ENCODE peak calls at places on chromosomes 3 and 15, in seven cellular contexts. C is IMR-90, W is mesenchymal stem cell, I is H9, V is neuronal stem cell, F is H1, R is trophoblast cell. Q is an unnamed sample.

GRCh38 chr3:193903976-193904375 is 232.0 kb upstream of the HES1 start:
- DNase-seq in W (no peak), C (no peak), V (no peak), R (no peak), I (no peak), F (no peak), Q (no peak)

GRCh38 chr3:72328755-72329154 is 519.5 kb downstream of the SHQ1 start:
- DNase-seq in I (no peak), W (no peak), V (no peak), C (no peak), R (no peak), F (no peak), Q (no peak)

GRCh38 chr15:81779181-81779580 is 266.6 kb downstream of the MEX3B start:
- DNase-seq in V (no peak), I (no peak), W (no peak), R (peak), C (no peak), F (no peak), Q (no peak)

GRCh38 chr15:70995383-70995965 is 102.8 kb downstream of the LRRC49 start:
- DNase-seq in F (no peak), V (no peak), W (no peak), R (no peak), I (no peak), C (no peak), Q (no peak)

GRCh38 chr3:16286161-16286560 is 21.1 kb downstream of the OXNAD1 start:
- DNase-seq in W (no peak), C (no peak), I (no peak), R (no peak), F (no peak), V (no peak), Q (no peak)

GRCh38 chr15:78012643-78013077 is 64.9 kb downstream of the TBC1D2B start:
- DNase-seq in V (no peak), I (no peak), R (no peak), W (no peak), C (no peak), F (no peak), Q (no peak)

GRCh38 chr3:143139786-143140185 is 20.2 kb downstream of the CHST2 start:
- DNase-seq in W (no peak), C (peak), V (no peak), R (no peak), I (no peak), F (no peak), Q (peak)

GRCh38 chr3:76700323-76700722 is 339.6 kb upstream of the ROBO2 start:
- DNase-seq in F (no peak), R (no peak), C (peak), V (no peak), I (no peak), W (no peak), Q (no peak)

GRCh38 chr3:39965461-39965860 is 156.1 kb downstream of the MYRIP start:
- DNase-seq in V (no peak), I (no peak), F (no peak), W (no peak), R (no peak), C (no peak), Q (peak)

GRCh38 chr3:195905970-195906864 is 2.1 kb downstream of the TNK2 start:
- DNase-seq in F (no peak), V (no peak), R (no peak), C (peak), W (peak), I (no peak), Q (no peak)

GRCh38 chr3:32847520-32847919 is 29.7 kb downstream of the TRIM71 start:
- DNase-seq in W (no peak), R (no peak), I (no peak), V (no peak), C (no peak), F (no peak), Q (no peak)

GRCh38 chr3:136042608-136043221 is 77.2 kb downstream of the PPP2R3A start:
- DNase-seq in F (no peak), C (peak), I (no peak), R (no peak), W (peak), V (peak), Q (peak)

GRCh38 chr15:81182031-81182745 is 14.5 kb upstream of the IL16 start:
- DNase-seq in R (no peak), W (no peak), F (no peak), I (no peak), V (no peak), C (peak), Q (no peak)

GRCh38 chr3:172071780-172072179 is 32.4 kb downstream of the FNDC3B start:
- DNase-seq in C (no peak), V (no peak), I (no peak), F (no peak), W (no peak), R (peak), Q (peak)

GRCh38 chr3:24683511-24684384 is 189.1 kb upstream of the THRB start:
- DNase-seq in I (no peak), V (peak), F (no peak), W (peak), C (peak), R (peak), Q (peak)

GRCh38 chr15:80095511-80095910 is 36.0 kb downstream of the ZFAND6 start:
- DNase-seq in W (no peak), R (no peak), V (no peak), C (no peak), I (no peak), F (no peak), Q (no peak)

GRCh38 chr15:66761723-66762595 is 59.9 kb downstream of the SMAD6 start:
- DNase-seq in V (no peak), C (no peak), F (no peak), R (peak), W (peak), I (no peak), Q (no peak)

GRCh38 chr3:141979050-141979671 is 102.7 kb downstream of the ATP1B3 start:
- DNase-seq in C (peak), F (no peak), R (peak), W (peak), V (no peak), I (no peak), Q (no peak)

GRCh38 chr3:183489455-183490210 is 61.2 kb upstream of the MCF2L2 start:
- DNase-seq in V (no peak), R (no peak), F (no peak), C (peak), I (no peak), W (peak), Q (no peak)

GRCh38 chr3:140922634-140923033 is 19.0 kb upstream of the SLC25A36 start:
- DNase-seq in W (peak), F (no peak), V (no peak), C (peak), I (no peak), R (no peak), Q (peak)

DNA sequence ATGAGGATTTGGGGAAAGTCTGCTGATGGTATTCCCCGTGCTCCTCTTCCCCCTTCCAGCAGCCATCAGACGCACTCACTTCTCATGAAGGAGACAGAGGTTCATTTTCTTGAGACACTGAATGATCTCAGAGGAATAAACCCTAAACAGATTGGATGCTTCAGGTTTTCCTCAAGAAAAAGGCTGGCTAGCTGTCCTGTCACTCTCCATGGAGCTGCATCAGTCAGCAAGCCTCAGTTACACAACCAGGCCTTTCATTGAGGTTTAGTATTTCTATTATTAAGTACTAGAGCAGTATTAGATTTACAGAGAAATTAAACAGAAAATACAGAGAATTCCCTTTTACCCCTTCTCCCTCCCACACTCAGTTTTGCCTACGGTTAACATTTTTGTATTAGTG is 166.4 kb downstream of the C3orf70 start:
- DNase-seq in W (no peak), C (no peak), V (no peak), R (no peak), I (no peak), F (no peak), Q (no peak)
- H4K8ac ChIP-seq in W (no peak), C (no peak), V (no peak), R (no peak), I (no peak), F (no peak), Q (no peak)

GRCh38 chr3:196997311-196997710 is 28.7 kb upstream of the PIGZ start:
- DNase-seq in F (no peak), R (no peak), W (no peak), C (no peak), I (peak), V (no peak), Q (no peak)

GRCh38 chr3:196996454-196997265 is 28.0 kb upstream of the PIGZ start:
- DNase-seq in W (no peak), V (no peak), R (no peak), C (no peak), F (no peak), I (peak), Q (no peak)

GRCh38 chr3:196994056-196994455 is 25.4 kb upstream of the PIGZ start:
- DNase-seq in R (no peak), F (no peak), V (no peak), W (no peak), I (no peak), C (no peak), Q (no peak)

GRCh38 chr3:196995027-196995426 is 26.4 kb upstream of the PIGZ start:
- DNase-seq in C (no peak), W (no peak), F (no peak), R (no peak), I (no peak), V (no peak), Q (no peak)

GRCh38 chr3:196995646-196996355 is 27.2 kb upstream of the PIGZ start:
- DNase-seq in W (no peak), R (no peak), F (no peak), I (no peak), V (no peak), C (peak), Q (no peak)
- H4K8ac ChIP-seq in W (no peak), R (no peak), F (no peak), I (no peak), V (no peak), C (no peak), Q (no peak)

GRCh38 chr3:122986790-122987189 is 40.8 kb downstream of the SEMA5B start:
- DNase-seq in V (no peak), W (no peak), I (peak), R (no peak), C (no peak), F (peak), Q (no peak)
- H4K8ac ChIP-seq in V (no peak), W (no peak), I (no peak), R (no peak), C (no peak), F (peak), Q (no peak)

GRCh38 chr3:18544135-18544534 is 119.0 kb upstream of the SATB1 start:
- DNase-seq in F (no peak), W (no peak), C (no peak), I (no peak), V (no peak), R (no peak), Q (no peak)
- H4K8ac ChIP-seq in F (no peak), W (no peak), C (no peak), I (no peak), V (no peak), R (no peak), Q (no peak)

DNA sequence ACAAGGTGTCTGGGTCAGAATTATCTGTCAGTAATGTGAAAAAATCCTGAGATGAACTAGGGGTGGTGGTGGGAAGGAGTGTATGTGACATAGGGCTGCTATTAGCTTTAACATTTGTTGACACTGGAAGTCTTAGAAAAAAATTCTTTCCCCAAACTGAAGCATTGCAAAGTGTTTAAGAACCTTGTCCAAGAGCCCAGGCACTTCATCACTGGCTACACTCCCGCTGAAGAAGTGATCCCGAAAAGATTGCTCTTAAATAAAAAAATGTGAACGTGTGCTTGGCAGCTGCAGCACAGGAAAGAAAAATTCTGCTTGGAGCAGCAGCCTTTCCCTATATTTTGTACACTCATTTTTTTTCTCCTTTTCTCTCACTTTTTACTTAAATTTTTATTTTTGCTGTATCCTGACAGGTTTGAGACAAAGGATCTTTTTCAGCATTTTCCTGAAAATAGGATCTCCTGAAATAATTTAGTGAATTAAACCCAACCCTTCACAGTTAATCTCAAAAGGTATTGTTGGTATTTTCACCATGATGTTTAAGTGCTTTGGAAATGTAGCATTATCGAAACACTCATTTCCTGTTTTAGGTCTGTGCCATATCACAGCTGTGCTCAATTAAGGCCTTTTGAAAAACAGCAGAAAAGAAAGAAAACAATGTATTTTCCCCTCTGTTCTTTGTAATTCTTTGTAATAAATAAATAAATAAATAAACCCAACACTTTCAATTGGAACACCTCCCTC is 477.6 kb downstream of the ZNF385D start:
- DNase-seq in R (no peak), W (no peak), I (no peak), C (peak), V (no peak), F (no peak), Q (no peak)
- H4K8ac ChIP-seq in R (no peak), W (no peak), I (no peak), C (no peak), V (no peak), F (no peak), Q (no peak)

GRCh38 chr3:78495326-78495725 is 1272.5 kb downstream of the ROBO1 start:
- DNase-seq in W (no peak), R (no peak), C (no peak), I (no peak), V (no peak), F (no peak), Q (no peak)

GRCh38 chr3:78496458-78496857 is 1271.3 kb downstream of the ROBO1 start:
- DNase-seq in V (no peak), W (no peak), R (no peak), F (no peak), I (no peak), C (no peak), Q (no peak)

GRCh38 chr3:78494831-78495230 is 1273.0 kb downstream of the ROBO1 start:
- DNase-seq in I (no peak), W (no peak), C (no peak), V (no peak), F (no peak), R (no peak), Q (no peak)

GRCh38 chr3:78497025-78497424 is 1270.8 kb downstream of the ROBO1 start:
- DNase-seq in V (no peak), C (no peak), R (no peak), W (no peak), I (no peak), F (no peak), Q (no peak)

DNA sequence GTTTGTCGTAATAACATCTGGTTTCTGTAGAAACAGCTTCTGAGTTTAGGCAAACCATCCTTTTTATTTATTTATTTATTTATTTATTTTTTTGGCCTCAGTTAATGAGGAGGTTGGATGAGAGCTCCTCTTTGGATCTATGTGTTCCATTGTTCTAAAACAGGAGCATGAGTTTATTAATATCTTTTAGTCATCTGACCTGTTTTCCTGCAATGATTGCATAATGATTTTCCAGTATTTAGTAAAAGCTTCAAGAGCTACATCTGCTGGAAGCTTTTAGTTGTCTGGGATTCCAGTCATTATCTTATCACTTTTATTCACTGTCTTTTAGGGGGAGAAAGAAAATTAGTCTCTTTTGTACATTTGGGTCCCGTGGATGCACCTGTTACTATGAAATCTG is 1270.1 kb downstream of the ROBO1 start:
- DNase-seq in R (no peak), I (no peak), F (no peak), C (no peak), V (no peak), W (peak), Q (no peak)
- H4K8ac ChIP-seq in R (no peak), I (no peak), F (no peak), C (no peak), V (no peak), W (no peak), Q (no peak)

Q was measured in mesendoderm.